ENCODE peak calls at places on chromosome 13, in six cellular contexts. J is heart right ventricle, L is HepG2, S is PC-9, P is upper lobe of left lung, Q is BE2C. C is an unnamed sample.

GRCh38 chr13:77985866-77986636 is 67.4 kb upstream of the EDNRB start:
- DNase-seq in J (peak), L (no peak), S (no peak), P (no peak), Q (no peak), C (no peak)

GRCh38 chr13:46385946-46386345 is 1.1 kb downstream of the RUBCNL start:
- DNase-seq in J (no peak), L (no peak), S (no peak), P (no peak), Q (no peak), C (no peak)

GRCh38 chr13:110447058-110447511 is 114.4 kb downstream of the RAB20 start:
- DNase-seq in J (no peak), L (peak), S (no peak), P (no peak), Q (no peak), C (peak)

GRCh38 chr13:64925284-64925683 is 2304.9 kb downstream of the PCDH9 start:
- DNase-seq in J (no peak), L (no peak), S (no peak), P (peak), Q (no peak), C (no peak)

GRCh38 chr13:54185101-54185500 is 1156.5 kb downstream of the OLFM4 start:
- DNase-seq in J (no peak), L (no peak), S (no peak), P (no peak), Q (no peak), C (no peak)

GRCh38 chr13:23718916-23719470 is 148.8 kb downstream of the TNFRSF19 start:
- DNase-seq in J (no peak), L (peak), S (no peak), P (no peak), Q (no peak), C (peak)

GRCh38 chr13:75798353-75799245 is 162.5 kb downstream of the LMO7 start:
- DNase-seq in J (no peak), L (no peak), S (no peak), P (no peak), Q (no peak), C (peak)

GRCh38 chr13:43583331-43583730 is 203.4 kb downstream of the ENOX1 start:
- DNase-seq in J (no peak), L (no peak), S (no peak), P (no peak), Q (no peak), C (no peak)

GRCh38 chr13:100394005-100394695 is 194.4 kb downstream of the GGACT start:
- DNase-seq in J (peak), L (no peak), S (no peak), P (no peak), Q (no peak), C (peak)

GRCh38 chr13:114064516-114065140 is 67.8 kb downstream of the RASA3 start:
- DNase-seq in J (peak), L (no peak), S (peak), P (peak), Q (peak), C (peak)

GRCh38 chr13:42247883-42248282 is 24.1 kb upstream of the AKAP11 start:
- DNase-seq in J (no peak), L (no peak), S (no peak), P (no peak), Q (no peak), C (no peak)

GRCh38 chr13:78610381-78610883 is 7.1 kb upstream of the POU4F1 start:
- DNase-seq in J (no peak), L (no peak), S (no peak), P (no peak), Q (no peak), C (peak)

GRCh38 chr13:30681489-30682242 is 53.7 kb upstream of the ALOX5AP start:
- DNase-seq in J (no peak), L (no peak), S (no peak), P (no peak), Q (no peak), C (peak)

GRCh38 chr13:77740931-77741586 is 43.6 kb downstream of the SLAIN1 start:
- DNase-seq in J (no peak), L (no peak), S (no peak), P (no peak), Q (no peak), C (no peak)

GRCh38 chr13:65940720-65941119 is 1289.4 kb downstream of the PCDH9 start:
- DNase-seq in J (peak), L (no peak), S (no peak), P (no peak), Q (no peak), C (no peak)

GRCh38 chr13:84191199-84191598 is 308.9 kb upstream of the SLITRK1 start:
- DNase-seq in J (no peak), L (no peak), S (no peak), P (no peak), Q (no peak), C (no peak)

GRCh38 chr13:59477011-59477410 is 686.7 kb downstream of the DIAPH3 start:
- DNase-seq in J (no peak), L (peak), S (no peak), P (no peak), Q (peak), C (no peak)

GRCh38 chr13:84096221-84096620 is 213.9 kb upstream of the SLITRK1 start:
- DNase-seq in J (no peak), L (no peak), S (no peak), P (no peak), Q (no peak), C (no peak)

GRCh38 chr13:43441464-43441863 is 345.3 kb downstream of the ENOX1 start:
- DNase-seq in J (no peak), L (no peak), S (no peak), P (no peak), Q (peak), C (no peak)

GRCh38 chr13:105465251-105465650 is 1070.2 kb downstream of the EFNB2 start:
- DNase-seq in J (no peak), L (no peak), S (no peak), P (no peak), Q (no peak), C (no peak)

GRCh38 chr13:42735011-42735410 is 46.4 kb upstream of the FAM216B start:
- DNase-seq in J (no peak), L (no peak), S (no peak), P (no peak), Q (no peak), C (no peak)

GRCh38 chr13:29595380-29596063 is at the start of gene SLC7A1:
- DNase-seq in J (peak), L (peak), S (peak), P (peak), Q (peak), C (peak)

GRCh38 chr13:36418022-36418805 is 14.1 kb upstream of the CCNA1 start:
- DNase-seq in J (no peak), L (no peak), S (no peak), P (no peak), Q (no peak), C (peak)

GRCh38 chr13:53010374-53011105 is 18.1 kb upstream of the OLFM4 start:
- DNase-seq in J (no peak), L (peak), S (no peak), P (no peak), Q (no peak), C (no peak)

GRCh38 chr13:99500839-99501134 is 485 bp upstream of the TM9SF2 start:
- DNase-seq in J (no peak), L (no peak), S (no peak), P (no peak), Q (no peak), C (no peak)

GRCh38 chr13:76350399-76350798 is 535.8 kb downstream of the KCTD12 start:
- DNase-seq in J (no peak), L (no peak), S (no peak), P (no peak), Q (no peak), C (peak)

GRCh38 chr13:83895994-83896580 is 13.8 kb upstream of the SLITRK1 start:
- DNase-seq in J (no peak), L (no peak), S (no peak), P (no peak), Q (no peak), C (no peak)

GRCh38 chr13:20828540-20829364 is 55.0 kb upstream of the EEF1AKMT1 start:
- DNase-seq in J (peak), L (peak), S (peak), P (no peak), Q (peak), C (peak)
- H3K4me3 ChIP-seq in J (peak), L (no peak), S (peak), P (no peak), Q (peak), C (peak)

GRCh38 chr13:94119360-94119936 is 360.0 kb downstream of the DCT start:
- DNase-seq in J (no peak), L (peak), S (no peak), P (no peak), Q (no peak), C (no peak)
- TF ChIP-seq CTCF in J (no peak), L (peak), S (no peak), P (no peak), Q (peak), C (no peak)

GRCh38 chr13:51846756-51847155 is 1.8 kb upstream of the TMEM272 start:
- DNase-seq in J (no peak), L (no peak), S (no peak), P (no peak), Q (no peak), C (no peak)

GRCh38 chr13:51845574-51846318 is 769 bp upstream of the TMEM272 start:
- DNase-seq in J (no peak), L (peak), S (no peak), P (no peak), Q (no peak), C (no peak)

GRCh38 chr13:51841732-51842131 is 3.2 kb downstream of the TMEM272 start:
- DNase-seq in J (no peak), L (no peak), S (no peak), P (no peak), Q (no peak), C (no peak)

GRCh38 chr13:51843529-51843928 is 1.4 kb downstream of the TMEM272 start:
- DNase-seq in J (no peak), L (no peak), S (no peak), P (no peak), Q (no peak), C (no peak)

GRCh38 chr13:51844862-51845573 is at the start of gene TMEM272:
- DNase-seq in J (peak), L (peak), S (peak), P (peak), Q (peak), C (peak)
- H3K4me3 ChIP-seq in J (no peak), L (peak), S (peak), P (peak), Q (peak), C (peak)

DNA sequence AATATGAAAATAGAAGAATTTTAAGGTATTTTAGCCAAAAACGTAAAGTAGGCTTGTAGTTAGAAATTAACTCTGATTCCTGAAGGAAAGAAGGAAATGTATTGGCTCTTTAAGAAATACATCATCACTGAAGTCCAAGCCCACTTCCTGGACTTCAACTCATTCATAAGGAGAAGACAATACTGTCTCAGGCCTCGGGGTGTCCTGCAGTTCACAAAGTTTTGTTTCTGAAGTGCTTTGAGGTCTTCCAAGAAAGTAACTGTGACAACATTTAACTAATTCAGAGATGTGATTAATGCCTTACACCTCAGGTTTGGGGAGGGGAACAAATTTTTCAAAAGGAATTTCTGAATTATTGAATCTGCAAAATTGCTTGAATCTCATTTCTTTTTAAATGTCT is 65.8 kb upstream of the STARD13 start:
- DNase-seq in J (peak), L (no peak), S (no peak), P (no peak), Q (no peak), C (peak)
- TF ChIP-seq CTCF in J (peak), L (no peak), S (no peak), P (peak), Q (no peak), C (no peak)

GRCh38 chr13:71524245-71525002 is 342.6 kb downstream of the DACH1 start:
- DNase-seq in J (no peak), L (no peak), S (no peak), P (no peak), Q (peak), C (peak)

GRCh38 chr13:71522976-71523517 is 344.0 kb downstream of the DACH1 start:
- DNase-seq in J (no peak), L (no peak), S (no peak), P (no peak), Q (no peak), C (no peak)

DNA sequence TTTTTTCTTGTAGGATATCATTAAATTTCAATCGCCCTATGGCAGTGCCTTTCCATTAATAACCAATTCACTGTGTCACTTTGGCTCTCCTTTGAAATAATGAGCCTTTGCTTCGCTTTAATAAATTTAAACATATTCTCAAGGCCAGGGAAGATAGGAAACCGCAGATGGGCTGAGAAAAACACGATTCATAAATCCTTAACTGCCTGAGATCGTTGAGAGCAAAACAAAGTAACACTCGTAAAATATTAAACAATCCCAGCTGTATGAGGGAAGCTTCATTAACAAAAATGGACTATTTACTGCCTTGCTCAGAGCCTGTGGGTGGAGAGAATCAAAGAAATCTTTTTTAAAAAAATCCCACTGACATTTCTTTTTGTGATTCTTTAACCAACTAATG is 342.0 kb downstream of the DACH1 start:
- DNase-seq in J (no peak), L (no peak), S (no peak), P (no peak), Q (no peak), C (peak)
- H3K4me3 ChIP-seq in J (peak), L (no peak), S (no peak), P (peak), Q (peak), C (peak)

DNA sequence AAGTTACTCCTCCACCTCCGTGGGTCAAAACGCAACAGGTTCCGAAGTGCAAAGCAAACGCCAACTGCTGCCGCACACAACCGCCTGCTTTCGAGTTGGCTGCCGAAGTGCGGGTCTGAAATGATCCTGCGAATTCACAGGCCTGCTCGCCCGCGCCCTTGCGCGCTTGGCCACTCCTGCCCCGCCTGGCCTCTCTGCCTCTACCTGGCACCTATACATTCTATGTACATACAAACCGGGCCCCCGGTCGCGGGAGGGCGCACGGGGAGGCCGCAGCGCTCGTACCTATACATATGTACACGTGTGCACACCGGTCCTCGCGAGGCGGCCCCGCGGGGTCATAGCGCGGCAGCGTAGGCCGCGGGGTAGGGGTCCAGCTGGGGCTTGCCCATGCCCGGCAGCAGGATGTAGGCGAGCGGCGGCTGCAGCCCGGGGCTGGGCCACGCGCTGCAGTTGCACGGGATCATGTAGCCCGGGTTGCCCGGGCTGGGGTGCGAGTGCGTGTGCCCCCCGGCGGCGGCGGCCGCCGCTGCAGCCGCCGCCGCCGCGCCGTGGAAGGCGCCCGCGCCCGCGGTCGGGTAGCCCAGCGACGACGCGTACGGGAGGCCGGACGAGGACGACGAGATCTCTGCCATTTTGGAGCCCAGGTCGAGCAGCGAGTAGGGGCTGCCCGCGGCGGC is 1.3 kb downstream of the SOX21 start:
- DNase-seq in J (no peak), L (no peak), S (no peak), P (peak), Q (peak), C (no peak)
- TF ChIP-seq CTCF in J (no peak), L (peak), S (no peak), P (peak), Q (peak), C (no peak)

GRCh38 chr13:112064222-112064621 is 2.7 kb upstream of the SOX1 start:
- DNase-seq in J (no peak), L (no peak), S (no peak), P (no peak), Q (no peak), C (no peak)

GRCh38 chr13:112067121-112067741 is at the start of gene SOX1:
- DNase-seq in J (no peak), L (no peak), S (no peak), P (peak), Q (no peak), C (no peak)

GRCh38 chr13:112065521-112065866 is 1.5 kb upstream of the SOX1 start:
- DNase-seq in J (no peak), L (no peak), S (no peak), P (no peak), Q (no peak), C (no peak)

GRCh38 chr13:112066624-112067004 is 335 bp upstream of the SOX1 start:
- DNase-seq in J (peak), L (no peak), S (no peak), P (peak), Q (no peak), C (peak)

GRCh38 chr13:112065867-112066623 is 904 bp upstream of the SOX1 start:
- DNase-seq in J (no peak), L (no peak), S (no peak), P (peak), Q (no peak), C (no peak)
- H3K4me3 ChIP-seq in J (peak), L (no peak), S (no peak), P (peak), Q (no peak), C (no peak)

GRCh38 chr13:50082426-50083283 is 67.4 kb downstream of the KCNRG start:
- DNase-seq in J (peak), L (peak), S (peak), P (peak), Q (peak), C (peak)

GRCh38 chr13:50081106-50081898 is 66.1 kb downstream of the KCNRG start:
- DNase-seq in J (peak), L (no peak), S (peak), P (peak), Q (peak), C (no peak)

GRCh38 chr13:50081899-50082425 is 66.7 kb downstream of the KCNRG start:
- DNase-seq in J (peak), L (peak), S (peak), P (peak), Q (peak), C (peak)

GRCh38 chr13:50080856-50081105 is 65.5 kb downstream of the KCNRG start:
- DNase-seq in J (no peak), L (no peak), S (no peak), P (no peak), Q (no peak), C (peak)

GRCh38 chr13:50085063-50085462 is 69.8 kb downstream of the KCNRG start:
- DNase-seq in J (no peak), L (peak), S (no peak), P (no peak), Q (no peak), C (peak)
- TF ChIP-seq CTCF in J (peak), L (peak), S (peak), P (peak), Q (peak), C (peak)

C was measured in fibroblast of villous mesenchyme.